ENCODE peak calls at places on chromosome 13, in four cellular contexts. One of them, this sample, is unnamed. For H3K36me3 and H3K27me3, the result is how much of the 10 kb centered on the place peaks cover.

GRCh38 chr13:78238911-78239310 is 320.3 kb upstream of the EDNRB start:
- DNase-seq in adrenal gland: no peak
- DNase-seq in upper lobe of right lung: no peak
- DNase-seq in lung: no peak
- DNase-seq in this sample: no peak

GRCh38 chr13:40534456-40534855 is 132.0 kb downstream of the FOXO1 start:
- DNase-seq in adrenal gland: no peak
- DNase-seq in upper lobe of right lung: no peak
- DNase-seq in lung: no peak
- DNase-seq in this sample: no peak

GRCh38 chr13:37775871-37776270 is 93.7 kb downstream of the TRPC4 start:
- DNase-seq in adrenal gland: no peak
- DNase-seq in upper lobe of right lung: no peak
- DNase-seq in lung: no peak
- DNase-seq in this sample: no peak

GRCh38 chr13:24076124-24076523 is 84.4 kb upstream of the SPATA13 start:
- DNase-seq in adrenal gland: peak
- DNase-seq in upper lobe of right lung: no peak
- DNase-seq in lung: no peak
- DNase-seq in this sample: no peak

GRCh38 chr13:29577135-29578051 is 18.1 kb downstream of the SLC7A1 start:
- DNase-seq in adrenal gland: peak
- DNase-seq in upper lobe of right lung: no peak
- DNase-seq in lung: no peak
- DNase-seq in this sample: peak

GRCh38 chr13:106493569-106493968 is 41.9 kb downstream of the EFNB2 start:
- DNase-seq in adrenal gland: no peak
- DNase-seq in upper lobe of right lung: no peak
- DNase-seq in lung: peak
- DNase-seq in this sample: no peak

GRCh38 chr13:113557013-113557412 is 27.5 kb upstream of the TFDP1 start:
- DNase-seq in adrenal gland: peak
- DNase-seq in upper lobe of right lung: no peak
- DNase-seq in lung: peak
- DNase-seq in this sample: no peak

GRCh38 chr13:54445453-54445852 is 1416.8 kb downstream of the OLFM4 start:
- DNase-seq in adrenal gland: no peak
- DNase-seq in upper lobe of right lung: no peak
- DNase-seq in lung: no peak
- DNase-seq in this sample: no peak

GRCh38 chr13:107456431-107456830 is 758.9 kb downstream of the LIG4 start:
- DNase-seq in adrenal gland: no peak
- DNase-seq in upper lobe of right lung: no peak
- DNase-seq in lung: no peak
- DNase-seq in this sample: no peak

GRCh38 chr13:94548382-94549240 is 47.3 kb downstream of the TGDS start:
- DNase-seq in adrenal gland: peak
- DNase-seq in upper lobe of right lung: peak
- DNase-seq in lung: no peak
- DNase-seq in this sample: no peak

GRCh38 chr13:78604782-78605611 is 1.6 kb upstream of the POU4F1 start:
- DNase-seq in adrenal gland: no peak
- DNase-seq in upper lobe of right lung: no peak
- DNase-seq in lung: no peak
- DNase-seq in this sample: peak

GRCh38 chr13:110347535-110348308 is 40.6 kb downstream of the COL4A2 start:
- DNase-seq in adrenal gland: peak
- DNase-seq in upper lobe of right lung: no peak
- DNase-seq in lung: no peak
- DNase-seq in this sample: peak
- H3K4me3 ChIP-seq in adrenal gland: no peak
- H3K4me3 ChIP-seq in upper lobe of right lung: no peak
- H3K4me3 ChIP-seq in lung: no peak
- H3K4me3 ChIP-seq in this sample: no peak

GRCh38 chr13:31426395-31426794 is 226.6 kb downstream of the B3GLCT start:
- DNase-seq in adrenal gland: no peak
- DNase-seq in upper lobe of right lung: no peak
- DNase-seq in lung: no peak
- DNase-seq in this sample: no peak

GRCh38 chr13:31427151-31427867 is 227.5 kb downstream of the B3GLCT start:
- DNase-seq in adrenal gland: no peak
- DNase-seq in upper lobe of right lung: no peak
- DNase-seq in lung: no peak
- DNase-seq in this sample: no peak

GRCh38 chr13:31418186-31418585 is 218.4 kb downstream of the B3GLCT start:
- DNase-seq in adrenal gland: no peak
- DNase-seq in upper lobe of right lung: no peak
- DNase-seq in lung: no peak
- DNase-seq in this sample: no peak

GRCh38 chr13:31424130-31424729 is 224.5 kb downstream of the B3GLCT start:
- DNase-seq in adrenal gland: peak
- DNase-seq in upper lobe of right lung: peak
- DNase-seq in lung: peak
- DNase-seq in this sample: peak

GRCh38 chr13:31421756-31422155 is 222.0 kb downstream of the B3GLCT start:
- DNase-seq in adrenal gland: no peak
- DNase-seq in upper lobe of right lung: no peak
- DNase-seq in lung: no peak
- DNase-seq in this sample: no peak
- H3K36me3 ChIP-seq in adrenal gland: under half
- H3K36me3 ChIP-seq in upper lobe of right lung: under half
- H3K36me3 ChIP-seq in lung: under half
- H3K36me3 ChIP-seq in this sample: under half

GRCh38 chr13:112032186-112032835 is 34.6 kb upstream of the SOX1 start:
- DNase-seq in adrenal gland: no peak
- DNase-seq in upper lobe of right lung: no peak
- DNase-seq in lung: no peak
- DNase-seq in this sample: peak
- H3K27me3 ChIP-seq in adrenal gland: under half
- H3K27me3 ChIP-seq in upper lobe of right lung: under half
- H3K27me3 ChIP-seq in lung: under half
- H3K27me3 ChIP-seq in this sample: under half

DNA sequence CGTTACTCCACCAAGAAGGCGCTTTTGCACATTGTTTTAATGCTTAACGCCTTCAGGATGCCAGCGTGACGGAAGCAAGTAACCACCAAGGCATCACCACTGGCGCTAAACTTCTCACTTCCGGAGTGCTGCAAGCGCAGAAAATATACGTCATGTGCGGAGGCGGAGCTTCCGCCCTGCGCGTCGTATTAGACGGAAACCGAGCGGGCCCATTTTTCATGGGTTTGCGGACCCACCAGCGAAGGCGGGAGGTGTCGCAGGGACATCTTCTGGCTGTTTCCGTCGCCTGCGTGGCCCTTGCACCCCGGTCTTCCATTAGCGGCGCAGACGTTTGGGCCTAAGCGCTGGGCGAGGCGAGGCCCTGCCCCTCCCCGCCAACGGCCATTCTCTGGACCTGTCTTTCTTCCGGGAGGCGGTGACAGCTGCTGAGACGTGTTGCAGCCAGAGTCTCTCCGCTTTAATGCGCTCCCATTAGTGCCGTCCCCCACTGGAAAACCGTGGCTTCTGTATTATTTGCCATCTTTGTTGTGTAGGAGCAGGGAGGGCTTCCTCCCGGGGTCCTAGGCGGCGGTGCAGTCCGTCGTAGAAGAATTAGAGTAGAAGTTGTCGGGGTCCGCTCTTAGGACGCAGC is at the start of gene ERCC5:
- DNase-seq in adrenal gland: peak
- DNase-seq in upper lobe of right lung: peak
- DNase-seq in lung: peak
- DNase-seq in this sample: peak
- H3K4me3 ChIP-seq in adrenal gland: peak
- H3K4me3 ChIP-seq in upper lobe of right lung: peak
- H3K4me3 ChIP-seq in lung: peak
- H3K4me3 ChIP-seq in this sample: peak

GRCh38 chr13:110832531-110832930 is 82.3 kb downstream of the ANKRD10 start:
- DNase-seq in adrenal gland: no peak
- DNase-seq in upper lobe of right lung: no peak
- DNase-seq in lung: no peak
- DNase-seq in this sample: no peak

GRCh38 chr13:110830331-110830730 is 84.5 kb downstream of the ANKRD10 start:
- DNase-seq in adrenal gland: no peak
- DNase-seq in upper lobe of right lung: no peak
- DNase-seq in lung: no peak
- DNase-seq in this sample: no peak

GRCh38 chr13:110830800-110831371 is 84.0 kb downstream of the ANKRD10 start:
- DNase-seq in adrenal gland: no peak
- DNase-seq in upper lobe of right lung: no peak
- DNase-seq in lung: no peak
- DNase-seq in this sample: no peak

GRCh38 chr13:110831437-110832204 is 83.2 kb downstream of the ANKRD10 start:
- DNase-seq in adrenal gland: no peak
- DNase-seq in upper lobe of right lung: no peak
- DNase-seq in lung: no peak
- DNase-seq in this sample: no peak

DNA sequence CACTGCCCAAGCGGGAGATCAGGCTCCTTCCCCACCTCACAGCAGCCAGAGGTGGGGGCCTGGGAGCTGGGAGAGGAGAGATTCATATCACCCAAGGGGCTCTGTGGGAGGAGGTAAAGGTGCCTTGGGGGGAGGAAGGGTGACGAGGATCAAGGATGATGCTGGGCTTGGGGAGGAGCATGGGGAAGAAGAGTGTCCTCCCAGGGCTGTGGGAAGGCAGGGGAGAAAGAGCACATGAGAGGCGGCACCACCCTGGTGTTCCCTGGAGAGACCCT is 82.7 kb downstream of the ANKRD10 start:
- DNase-seq in adrenal gland: no peak
- DNase-seq in upper lobe of right lung: no peak
- DNase-seq in lung: no peak
- DNase-seq in this sample: no peak
- H3K36me3 ChIP-seq in adrenal gland: under half
- H3K36me3 ChIP-seq in upper lobe of right lung: under half
- H3K36me3 ChIP-seq in lung: under half
- H3K36me3 ChIP-seq in this sample: under half

GRCh38 chr13:28533049-28533436 is 38.1 kb upstream of the FLT1 start:
- DNase-seq in adrenal gland: no peak
- DNase-seq in upper lobe of right lung: no peak
- DNase-seq in lung: no peak
- DNase-seq in this sample: no peak
- H3K27me3 ChIP-seq in adrenal gland: under half
- H3K27me3 ChIP-seq in upper lobe of right lung: under half
- H3K27me3 ChIP-seq in lung: under half
- H3K27me3 ChIP-seq in this sample: under half

DNA sequence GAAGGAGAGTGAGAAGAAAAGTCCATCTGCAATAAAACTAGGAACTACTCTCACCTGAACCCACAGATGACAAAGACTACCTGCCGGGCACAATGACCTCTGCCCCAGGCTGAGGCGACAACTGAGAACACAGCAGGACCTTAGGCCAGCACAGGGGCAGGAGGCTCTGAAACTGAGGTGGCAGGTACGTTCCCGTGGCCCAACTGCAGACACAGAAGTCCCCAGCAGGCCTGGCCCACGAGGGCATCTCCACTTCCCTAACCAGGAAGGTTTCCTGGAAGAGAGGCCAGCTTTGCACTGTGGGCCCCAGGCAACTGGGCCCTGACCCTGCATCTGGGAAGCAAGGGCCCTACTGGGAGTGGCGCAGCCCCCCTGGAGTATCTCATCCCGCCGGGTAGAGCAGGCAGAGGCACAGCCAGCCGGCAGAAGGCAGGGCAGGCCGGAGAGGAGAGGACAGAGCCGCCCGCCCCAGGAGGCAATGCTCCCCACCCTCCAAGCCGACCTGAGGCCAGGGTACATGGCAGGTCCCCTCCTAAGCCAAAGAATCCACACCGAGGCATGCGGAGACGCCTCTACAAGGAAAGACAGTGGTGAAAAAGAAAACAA is 32.7 kb downstream of the STK24 start:
- DNase-seq in adrenal gland: no peak
- DNase-seq in upper lobe of right lung: no peak
- DNase-seq in lung: no peak
- DNase-seq in this sample: no peak
- H3K4me3 ChIP-seq in adrenal gland: no peak
- H3K4me3 ChIP-seq in upper lobe of right lung: no peak
- H3K4me3 ChIP-seq in lung: no peak
- H3K4me3 ChIP-seq in this sample: no peak